ENCODE peak calls at places on chromosomes 1 and 21, in four cellular contexts. G is stimulated activated CD8-positive, alpha-beta memory T cell treated with anti-CD3 and anti-CD28 coated beads, Interleukin-15, amount 100 ng/mL, for 1 hour; Y is non-pigmented ciliary epithelial cell; E is AG04450. A is an unnamed sample.

GRCh38 chr21:16993416-16994044 is 519.3 kb upstream of the CXADR start:
- DNase-seq in E (no peak), G (no peak), Y (no peak), A (no peak)

GRCh38 chr21:42427809-42428419 is 24.2 kb downstream of the UBASH3A start:
- DNase-seq in Y (no peak), E (no peak), G (no peak), A (no peak)

GRCh38 chr1:45442272-45442671 is 48.7 kb downstream of the TESK2 start:
- DNase-seq in Y (peak; percentile 35), G (no peak), E (peak; percentile 48), A (no peak)

GRCh38 chr1:91856996-91857395 is 29.0 kb downstream of the TGFBR3 start:
- DNase-seq in G (no peak), E (no peak), Y (no peak), A (no peak)

GRCh38 chr1:115706774-115707425 is 61.6 kb downstream of the CASQ2 start:
- DNase-seq in G (no peak), E (peak; percentile 26), Y (peak; percentile 11), A (no peak)

GRCh38 chr21:31366825-31367224 is 22.8 kb upstream of the TIAM1 start:
- DNase-seq in G (no peak), Y (peak; percentile 87), E (peak; percentile 48), A (no peak)

GRCh38 chr1:74512516-74512915 is at the start of gene LRRC53:
- DNase-seq in Y (no peak), E (no peak), G (no peak), A (no peak)

GRCh38 chr1:21324368-21325137 is 34.3 kb upstream of the ECE1 start:
- DNase-seq in E (no peak), Y (peak; percentile 57), G (peak; percentile 16), A (no peak)

GRCh38 chr1:246066553-246066952 is 440.5 kb downstream of the SMYD3 start:
- DNase-seq in G (no peak), E (no peak), Y (no peak), A (no peak)

GRCh38 chr1:226223786-226224244 is 351 bp downstream of the MIXL1 start:
- DNase-seq in G (no peak), E (no peak), Y (no peak), A (no peak)

GRCh38 chr1:212430416-212430815 is 2.3 kb upstream of the NENF start:
- DNase-seq in Y (peak; percentile 41), G (no peak), E (peak; percentile 61), A (no peak)

GRCh38 chr1:20470174-20470573 is 15.8 kb downstream of the CAMK2N1 start:
- DNase-seq in G (no peak), Y (no peak), E (no peak), A (no peak)

GRCh38 chr1:38133781-38134180 is 87.2 kb upstream of the POU3F1 start:
- DNase-seq in E (no peak), G (no peak), Y (no peak), A (no peak)

GRCh38 chr1:24384251-24385090 is 29.1 kb downstream of the STPG1 start:
- DNase-seq in E (no peak), Y (no peak), G (no peak), A (no peak)

GRCh38 chr1:163378554-163378953 is 56.8 kb downstream of the NUF2 start:
- DNase-seq in Y (no peak), G (no peak), E (no peak), A (no peak)

GRCh38 chr1:151716771-151717631 is at the start of gene CELF3:
- DNase-seq in G (no peak), E (no peak), Y (no peak), A (no peak)

GRCh38 chr1:179806333-179806732 is 63.2 kb downstream of the FAM163A start:
- DNase-seq in G (no peak), Y (no peak), E (no peak), A (no peak)

GRCh38 chr1:111690306-111690617 is 48.9 kb downstream of the INKA2 start:
- DNase-seq in G (no peak), Y (peak; percentile 84), E (peak; percentile 77), A (no peak)

GRCh38 chr21:17818158-17819113 is 720 bp downstream of the C21orf91 start:
- DNase-seq in G (peak; percentile 23), Y (no peak), E (no peak), A (peak; percentile 35)

GRCh38 chr1:201501812-201502510 is 5.0 kb downstream of the CSRP1 start:
- DNase-seq in E (no peak), Y (no peak), G (no peak), A (no peak)

GRCh38 chr1:175514309-175515001 is 228.9 kb downstream of the TNR start:
- DNase-seq in G (no peak), Y (peak; percentile 48), E (no peak), A (no peak)

GRCh38 chr1:31705080-31705866 is 1.5 kb upstream of the COL16A1 start:
- DNase-seq in Y (no peak), G (no peak), E (no peak), A (peak; percentile 53)

GRCh38 chr1:93588206-93588605 is 93.4 kb downstream of the BCAR3 start:
- DNase-seq in G (no peak), E (no peak), Y (peak; percentile 38), A (no peak)

GRCh38 chr1:158689110-158689509 is 2.6 kb upstream of the SPTA1 start:
- DNase-seq in Y (no peak), E (no peak), G (no peak), A (no peak)

GRCh38 chr1:40803447-40803846 is 19.9 kb downstream of the KCNQ4 start:
- DNase-seq in E (no peak), Y (no peak), G (no peak), A (no peak)

GRCh38 chr1:56396524-56397067 is 182.8 kb downstream of the PLPP3 start:
- DNase-seq in Y (no peak), G (no peak), E (no peak), A (no peak)

GRCh38 chr1:212651521-212651920 is 43.0 kb downstream of the ATF3 start:
- DNase-seq in E (no peak), G (no peak), Y (no peak), A (no peak)

GRCh38 chr21:43733529-43734071 is 14.7 kb downstream of the PDXK start:
- DNase-seq in E (no peak), G (no peak), Y (no peak), A (no peak)